ENCODE peak calls at places on chromosomes 13 and 19, in five cellular contexts. Y is HepG2, L is A549, N is GM12878, T is GM23338. M is an unnamed sample.

GRCh38 chr19:53818756-53819155 is 5.4 kb downstream of the NLRP12 start:
- DNase-seq in N (no peak), Y (no peak), L (no peak), T (peak), M (no peak)

GRCh38 chr19:50658438-50659317 is 9.4 kb downstream of the C19orf81 start:
- DNase-seq in N (no peak), L (peak), T (peak), Y (no peak), M (peak)

GRCh38 chr13:37340911-37341670 is 235.6 kb upstream of the CSNK1A1L start:
- DNase-seq in T (no peak), L (no peak), N (no peak), Y (no peak), M (no peak)

GRCh38 chr19:43078311-43078710 is 4.2 kb downstream of the PSG2 start:
- DNase-seq in L (no peak), Y (no peak), T (no peak), N (no peak), M (no peak)

GRCh38 chr19:9435279-9436268 is at the start of gene ZNF266:
- DNase-seq in N (peak), Y (peak), T (peak), L (peak), M (peak)

GRCh38 chr13:25992076-25992475 is 59.7 kb downstream of the SHISA2 start:
- DNase-seq in Y (no peak), T (no peak), N (no peak), L (no peak), M (no peak)

GRCh38 chr19:1855040-1855827 is 7.0 kb upstream of the REXO1 start:
- DNase-seq in L (peak), N (peak), Y (no peak), T (peak), M (peak)

GRCh38 chr19:9849786-9850185 is 14.7 kb downstream of the PIN1 start:
- DNase-seq in T (no peak), N (no peak), L (no peak), Y (no peak), M (no peak)

GRCh38 chr13:95296326-95296939 is 4.8 kb downstream of the ABCC4 start:
- DNase-seq in L (peak), Y (peak), T (peak), N (no peak), M (no peak)

GRCh38 chr19:47268028-47268427 is 6.7 kb upstream of the INAFM1 start:
- DNase-seq in T (no peak), N (no peak), L (no peak), Y (no peak), M (no peak)

GRCh38 chr13:33615436-33615835 is 202.5 kb upstream of the RFC3 start:
- DNase-seq in T (no peak), L (no peak), N (no peak), Y (no peak), M (no peak)

GRCh38 chr13:49214917-49215376 is 5.2 kb upstream of the MLNR start:
- DNase-seq in Y (peak), T (peak), L (peak), N (no peak), M (no peak)

GRCh38 chr13:114000151-114001040 is 26.5 kb upstream of the C13orf46 start:
- DNase-seq in Y (no peak), T (no peak), L (no peak), N (no peak), M (no peak)

GRCh38 chr13:101624210-101624922 is 171.9 kb downstream of the ITGBL1 start:
- DNase-seq in T (peak), N (no peak), Y (no peak), L (no peak), M (no peak)

GRCh38 chr13:65615506-65615905 is 1614.6 kb downstream of the PCDH9 start:
- DNase-seq in L (no peak), T (no peak), Y (no peak), N (no peak), M (no peak)

GRCh38 chr19:13005253-13005652 is 10.0 kb downstream of the NFIX start:
- DNase-seq in L (no peak), N (no peak), Y (no peak), T (no peak), M (no peak)

GRCh38 chr13:21079761-21080730 is 18.7 kb upstream of the LATS2 start:
- DNase-seq in L (no peak), Y (peak), T (no peak), N (no peak), M (no peak)

GRCh38 chr13:21076265-21076653 is 14.9 kb upstream of the LATS2 start:
- DNase-seq in L (no peak), N (no peak), T (peak), Y (no peak), M (no peak)

GRCh38 chr13:21077360-21078353 is 16.3 kb upstream of the LATS2 start:
- DNase-seq in Y (no peak), T (no peak), L (no peak), N (no peak), M (no peak)

GRCh38 chr13:21079206-21079605 is 17.8 kb upstream of the LATS2 start:
- DNase-seq in T (no peak), Y (no peak), L (no peak), N (no peak), M (no peak)

GRCh38 chr13:21078501-21078900 is 17.1 kb upstream of the LATS2 start:
- DNase-seq in T (no peak), N (no peak), Y (no peak), L (no peak), M (no peak)
- TF ChIP-seq JUNB in T (no peak), N (no peak), Y (no peak), L (no peak), M (no peak)

GRCh38 chr13:27147530-27148170 is 24.0 kb downstream of the USP12 start:
- DNase-seq in N (peak), Y (no peak), L (no peak), T (no peak), M (no peak)
- TF ChIP-seq JUNB in N (peak), Y (no peak), L (no peak), T (no peak), M (no peak)

DNA sequence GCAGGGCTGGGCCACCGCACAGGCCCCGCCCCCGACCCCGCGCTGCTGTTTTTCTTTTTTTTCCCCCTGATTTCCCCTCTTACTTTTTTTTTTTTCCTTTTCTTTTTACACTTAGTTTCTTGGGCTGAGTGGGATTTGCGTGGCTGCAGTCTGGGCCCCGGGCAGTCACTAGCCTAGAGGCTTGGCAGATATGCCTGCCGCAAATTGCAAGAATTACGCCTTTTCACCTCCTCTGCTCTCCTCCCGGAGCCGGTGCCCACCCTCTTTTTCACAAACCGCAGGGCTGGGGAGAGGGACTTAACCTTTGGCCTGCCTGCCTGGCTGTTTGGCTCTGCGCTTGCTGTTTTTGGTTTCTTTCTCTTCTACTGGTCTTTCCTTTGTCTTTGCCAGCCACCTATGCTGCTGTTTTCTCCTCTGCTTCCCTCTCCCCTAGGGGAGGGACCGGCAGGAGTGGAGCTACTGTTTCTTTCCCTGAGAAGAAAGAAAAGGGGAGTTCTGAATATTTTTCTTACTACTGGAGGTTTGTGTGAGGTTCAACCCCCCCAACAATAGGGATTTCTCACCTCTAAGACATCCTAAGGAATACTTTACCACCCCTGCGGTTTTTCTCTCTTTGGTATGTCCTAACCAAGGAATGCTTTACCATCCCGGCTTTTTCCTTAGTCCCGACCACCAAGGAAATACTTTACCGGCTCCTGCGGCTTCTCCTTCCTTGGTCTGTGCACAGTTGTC is 11.0 kb downstream of the ZNF552 start:
- DNase-seq in Y (peak), N (no peak), L (no peak), T (peak), M (no peak)
- TF ChIP-seq JUNB in Y (no peak), N (no peak), L (no peak), T (no peak), M (no peak)

GRCh38 chr13:76225815-76226489 is 589.8 kb downstream of the LMO7 start:
- DNase-seq in L (no peak), N (no peak), Y (no peak), T (peak), M (no peak)

GRCh38 chr13:76223999-76224398 is 587.9 kb downstream of the LMO7 start:
- DNase-seq in L (no peak), T (no peak), N (no peak), Y (no peak), M (no peak)

GRCh38 chr13:76223565-76223964 is 587.4 kb downstream of the LMO7 start:
- DNase-seq in T (peak), L (no peak), Y (no peak), N (no peak), M (no peak)

GRCh38 chr13:76226941-76227340 is 590.8 kb downstream of the LMO7 start:
- DNase-seq in T (no peak), L (no peak), Y (no peak), N (no peak), M (no peak)

GRCh38 chr13:76222511-76222910 is 586.4 kb downstream of the LMO7 start:
- DNase-seq in Y (no peak), N (no peak), L (no peak), T (no peak), M (no peak)
- TF ChIP-seq JUNB in Y (no peak), N (no peak), L (no peak), T (no peak), M (no peak)

GRCh38 chr13:85406269-85406975 is 392.8 kb downstream of the SLITRK6 start:
- DNase-seq in L (no peak), N (no peak), Y (no peak), T (no peak), M (no peak)
- TF ChIP-seq JUNB in L (no peak), N (no peak), Y (no peak), T (no peak), M (no peak)